ENCODE peak calls at places on chromosome 15, in five cellular contexts. One of them, this sample, is unnamed.

GRCh38 chr15:85831415-85832113 is 36.8 kb upstream of the KLHL25 start:
- DNase-seq in SK-N-SH: peak; percentile 84
- DNase-seq in GM12892: no peak
- DNase-seq in HepG2: peak; percentile 47
- DNase-seq in GM12891: no peak
- DNase-seq in this sample: peak; percentile 26

GRCh38 chr15:39140060-39140604 is 440.7 kb upstream of the THBS1 start:
- DNase-seq in SK-N-SH: peak; percentile 62
- DNase-seq in GM12892: no peak
- DNase-seq in HepG2: peak; percentile 67
- DNase-seq in GM12891: no peak
- DNase-seq in this sample: peak; percentile 72

GRCh38 chr15:26325495-26325894 is 447.4 kb downstream of the GABRB3 start:
- DNase-seq in SK-N-SH: no peak
- DNase-seq in GM12892: no peak
- DNase-seq in HepG2: no peak
- DNase-seq in GM12891: no peak
- DNase-seq in this sample: no peak

GRCh38 chr15:76439542-76439941 is 103.0 kb downstream of the ISL2 start:
- DNase-seq in SK-N-SH: no peak
- DNase-seq in GM12892: no peak
- DNase-seq in HepG2: no peak
- DNase-seq in GM12891: no peak
- DNase-seq in this sample: no peak

GRCh38 chr15:80308002-80308401 is 56.0 kb upstream of the CTXND1 start:
- DNase-seq in SK-N-SH: no peak
- DNase-seq in GM12892: no peak
- DNase-seq in HepG2: peak; percentile 46
- DNase-seq in GM12891: no peak
- DNase-seq in this sample: no peak

GRCh38 chr15:25727116-25727515 is 136.0 kb downstream of the ATP10A start:
- DNase-seq in SK-N-SH: peak; percentile 4
- DNase-seq in GM12892: no peak
- DNase-seq in HepG2: no peak
- DNase-seq in GM12891: no peak
- DNase-seq in this sample: no peak

GRCh38 chr15:52529289-52529929 is 729 bp upstream of the MYO5A start:
- DNase-seq in SK-N-SH: no peak
- DNase-seq in GM12892: no peak
- DNase-seq in HepG2: no peak
- DNase-seq in GM12891: no peak
- DNase-seq in this sample: no peak

GRCh38 chr15:52466134-52466701 is 62.5 kb downstream of the MYO5A start:
- DNase-seq in SK-N-SH: no peak
- DNase-seq in GM12892: peak; percentile 60
- DNase-seq in HepG2: no peak
- DNase-seq in GM12891: peak; percentile 66
- DNase-seq in this sample: no peak

GRCh38 chr15:23869391-23869790 is 182.3 kb upstream of the NDN start:
- DNase-seq in SK-N-SH: peak; percentile 39
- DNase-seq in GM12892: no peak
- DNase-seq in HepG2: peak; percentile 46
- DNase-seq in GM12891: no peak
- DNase-seq in this sample: peak; percentile 19

GRCh38 chr15:91609231-91609630 is 244.3 kb upstream of the SLCO3A1 start:
- DNase-seq in SK-N-SH: no peak
- DNase-seq in GM12892: no peak
- DNase-seq in HepG2: no peak
- DNase-seq in GM12891: no peak
- DNase-seq in this sample: no peak

GRCh38 chr15:98905981-98906711 is 101.4 kb downstream of the PGPEP1L start:
- DNase-seq in SK-N-SH: no peak
- DNase-seq in GM12892: no peak
- DNase-seq in HepG2: no peak
- DNase-seq in GM12891: no peak
- DNase-seq in this sample: no peak

GRCh38 chr15:66654718-66655375 is 47.2 kb upstream of the SMAD6 start:
- DNase-seq in SK-N-SH: no peak
- DNase-seq in GM12892: no peak
- DNase-seq in HepG2: no peak
- DNase-seq in GM12891: no peak
- DNase-seq in this sample: peak; percentile 84

GRCh38 chr15:71282086-71282485 is 166.8 kb downstream of the THSD4 start:
- DNase-seq in SK-N-SH: no peak
- DNase-seq in GM12892: no peak
- DNase-seq in HepG2: no peak
- DNase-seq in GM12891: no peak
- DNase-seq in this sample: no peak
- TF ChIP-seq TAF1 in SK-N-SH: no peak
- TF ChIP-seq TAF1 in GM12892: no peak
- TF ChIP-seq TAF1 in HepG2: no peak
- TF ChIP-seq TAF1 in GM12891: no peak
- TF ChIP-seq TAF1 in this sample: no peak

GRCh38 chr15:74869726-74870407 is 3.3 kb downstream of the SCAMP2 start:
- DNase-seq in SK-N-SH: peak; percentile 60
- DNase-seq in GM12892: peak; percentile 77
- DNase-seq in HepG2: no peak
- DNase-seq in GM12891: peak; percentile 65
- DNase-seq in this sample: no peak
- TF ChIP-seq TAF1 in SK-N-SH: no peak
- TF ChIP-seq TAF1 in GM12892: no peak
- TF ChIP-seq TAF1 in HepG2: no peak
- TF ChIP-seq TAF1 in GM12891: no peak
- TF ChIP-seq TAF1 in this sample: no peak

GRCh38 chr15:57061696-57062095 is 143.3 kb downstream of the TCF12 start:
- DNase-seq in SK-N-SH: no peak
- DNase-seq in GM12892: no peak
- DNase-seq in HepG2: no peak
- DNase-seq in GM12891: no peak
- DNase-seq in this sample: no peak

GRCh38 chr15:57057134-57057930 is 138.9 kb downstream of the TCF12 start:
- DNase-seq in SK-N-SH: no peak
- DNase-seq in GM12892: no peak
- DNase-seq in HepG2: no peak
- DNase-seq in GM12891: no peak
- DNase-seq in this sample: no peak

GRCh38 chr15:57061281-57061680 is 142.8 kb downstream of the TCF12 start:
- DNase-seq in SK-N-SH: no peak
- DNase-seq in GM12892: no peak
- DNase-seq in HepG2: no peak
- DNase-seq in GM12891: no peak
- DNase-seq in this sample: no peak

GRCh38 chr15:57064033-57064432 is 145.6 kb downstream of the TCF12 start:
- DNase-seq in SK-N-SH: no peak
- DNase-seq in GM12892: no peak
- DNase-seq in HepG2: no peak
- DNase-seq in GM12891: no peak
- DNase-seq in this sample: no peak

GRCh38 chr15:57060799-57061198 is 142.4 kb downstream of the TCF12 start:
- DNase-seq in SK-N-SH: no peak
- DNase-seq in GM12892: no peak
- DNase-seq in HepG2: peak; percentile 75
- DNase-seq in GM12891: no peak
- DNase-seq in this sample: no peak
- TF ChIP-seq TAF1 in SK-N-SH: no peak
- TF ChIP-seq TAF1 in GM12892: no peak
- TF ChIP-seq TAF1 in HepG2: no peak
- TF ChIP-seq TAF1 in GM12891: no peak
- TF ChIP-seq TAF1 in this sample: no peak

GRCh38 chr15:82014989-82015388 is 30.8 kb downstream of the MEX3B start:
- DNase-seq in SK-N-SH: no peak
- DNase-seq in GM12892: no peak
- DNase-seq in HepG2: no peak
- DNase-seq in GM12891: no peak
- DNase-seq in this sample: no peak
- TF ChIP-seq TAF1 in SK-N-SH: no peak
- TF ChIP-seq TAF1 in GM12892: no peak
- TF ChIP-seq TAF1 in HepG2: no peak
- TF ChIP-seq TAF1 in GM12891: no peak
- TF ChIP-seq TAF1 in this sample: no peak

GRCh38 chr15:62482715-62483429 is 317.8 kb upstream of the C2CD4B start:
- DNase-seq in SK-N-SH: peak; percentile 74
- DNase-seq in GM12892: no peak
- DNase-seq in HepG2: peak; percentile 48
- DNase-seq in GM12891: peak; percentile 47
- DNase-seq in this sample: peak; percentile 35
- TF ChIP-seq TAF1 in SK-N-SH: no peak
- TF ChIP-seq TAF1 in GM12892: no peak
- TF ChIP-seq TAF1 in HepG2: no peak
- TF ChIP-seq TAF1 in GM12891: no peak
- TF ChIP-seq TAF1 in this sample: no peak

This sample was measured in K562.